ENCODE peak calls at places on chromosomes 3 and 15, in six cellular contexts. G is GM12878, M is HCT116, Z is WTC11, X is HepG2, O is K562. R is an unnamed sample.

GRCh38 chr3:185983495-185984141 is 45.8 kb upstream of the TRA2B start:
- DNase-seq in G (no peak), M (peak), Z (peak), X (peak), O (peak), R (peak)

GRCh38 chr3:13708301-13708700 is 159.4 kb downstream of the FBLN2 start:
- DNase-seq in G (no peak), M (no peak), Z (peak), X (no peak), O (no peak), R (no peak)

GRCh38 chr3:8954938-8955763 is 8.1 kb downstream of the RAD18 start:
- DNase-seq in G (peak), M (no peak), Z (no peak), X (no peak), O (no peak), R (no peak)

GRCh38 chr15:69585937-69586336 is 133.3 kb downstream of the RPLP1 start:
- DNase-seq in G (no peak), M (no peak), Z (no peak), X (no peak), O (no peak), R (no peak)

GRCh38 chr3:128489860-128490649 is 2.9 kb downstream of the GATA2 start:
- DNase-seq in G (no peak), M (no peak), Z (peak), X (peak), O (no peak), R (peak)

GRCh38 chr3:62607287-62608029 is 234.1 kb upstream of the FEZF2 start:
- DNase-seq in G (no peak), M (no peak), Z (no peak), X (no peak), O (no peak), R (no peak)

GRCh38 chr15:90264649-90265048 is 823 bp upstream of the NGRN start:
- DNase-seq in G (no peak), M (no peak), Z (no peak), X (peak), O (no peak), R (no peak)

GRCh38 chr3:59321881-59322540 is 272.2 kb upstream of the CFAP20DC start:
- DNase-seq in G (no peak), M (no peak), Z (no peak), X (no peak), O (no peak), R (no peak)

GRCh38 chr15:59367022-59367451 is 5.6 kb downstream of the MYO1E start:
- DNase-seq in G (no peak), M (no peak), Z (no peak), X (no peak), O (no peak), R (no peak)

GRCh38 chr3:14231998-14232501 is 53.4 kb downstream of the LSM3 start:
- DNase-seq in G (no peak), M (no peak), Z (no peak), X (no peak), O (no peak), R (no peak)

GRCh38 chr3:11640009-11640673 is 3.6 kb downstream of the VGLL4 start:
- DNase-seq in G (no peak), M (no peak), Z (no peak), X (no peak), O (no peak), R (no peak)

GRCh38 chr15:71920573-71920972 is 110.2 kb downstream of the NR2E3 start:
- DNase-seq in G (no peak), M (no peak), Z (no peak), X (no peak), O (no peak), R (no peak)

GRCh38 chr3:59540241-59540640 is 490.4 kb upstream of the CFAP20DC start:
- DNase-seq in G (no peak), M (no peak), Z (no peak), X (no peak), O (no peak), R (no peak)

GRCh38 chr15:51094606-51095569 is at the start of gene TNFAIP8L3:
- DNase-seq in G (no peak), M (no peak), Z (peak), X (peak), O (no peak), R (no peak)

GRCh38 chr3:129592362-129593150 is 13.9 kb downstream of the PLXND1 start:
- DNase-seq in G (no peak), M (no peak), Z (peak), X (no peak), O (no peak), R (peak)

GRCh38 chr3:49017978-49018706 is at the start of gene DALRD3:
- DNase-seq in G (no peak), M (peak), Z (peak), X (peak), O (peak), R (peak)

GRCh38 chr3:160124224-160124623 is 101.0 kb upstream of the C3orf80 start:
- DNase-seq in G (no peak), M (no peak), Z (no peak), X (no peak), O (no peak), R (no peak)

GRCh38 chr3:141421639-141422319 is 53.5 kb downstream of the ZBTB38 start:
- DNase-seq in G (no peak), M (no peak), Z (no peak), X (no peak), O (no peak), R (no peak)

GRCh38 chr15:67290319-67290718 is 35.7 kb downstream of the IQCH start:
- DNase-seq in G (no peak), M (no peak), Z (no peak), X (no peak), O (no peak), R (no peak)

GRCh38 chr3:143751643-143752178 is 96.6 kb downstream of the SLC9A9 start:
- DNase-seq in G (peak), M (no peak), Z (no peak), X (no peak), O (no peak), R (no peak)

GRCh38 chr3:38638354-38638753 is 11.1 kb downstream of the SCN5A start:
- DNase-seq in G (no peak), M (no peak), Z (no peak), X (no peak), O (no peak), R (no peak)

GRCh38 chr15:74200871-74201419 is 1.6 kb downstream of the STRA6 start:
- DNase-seq in G (no peak), M (no peak), Z (no peak), X (no peak), O (no peak), R (no peak)

GRCh38 chr3:66431494-66431893 is 69.3 kb downstream of the LRIG1 start:
- DNase-seq in G (no peak), M (no peak), Z (no peak), X (no peak), O (no peak), R (no peak)

GRCh38 chr15:99384992-99385669 is 133.8 kb downstream of the LRRC28 start:
- DNase-seq in G (no peak), M (no peak), Z (peak), X (peak), O (no peak), R (no peak)

GRCh38 chr3:76171647-76172046 is 386.3 kb upstream of the ZNF717 start:
- DNase-seq in G (no peak), M (no peak), Z (no peak), X (no peak), O (no peak), R (no peak)

GRCh38 chr15:82530606-82531379 is 9.5 kb downstream of the RPS17 start:
- DNase-seq in G (peak), M (peak), Z (peak), X (peak), O (peak), R (no peak)

GRCh38 chr3:14511971-14512943 is 27.9 kb downstream of the GRIP2 start:
- DNase-seq in G (no peak), M (no peak), Z (no peak), X (no peak), O (no peak), R (no peak)

GRCh38 chr3:161957467-161957866 is 460.9 kb downstream of the OTOL1 start:
- DNase-seq in G (no peak), M (no peak), Z (no peak), X (no peak), O (no peak), R (no peak)

GRCh38 chr3:40516201-40516600 is 8.6 kb upstream of the ZNF621 start:
- DNase-seq in G (no peak), M (no peak), Z (no peak), X (no peak), O (no peak), R (no peak)

GRCh38 chr15:97759363-97759762 is 201.1 kb upstream of the ARRDC4 start:
- DNase-seq in G (no peak), M (no peak), Z (no peak), X (no peak), O (no peak), R (no peak)

GRCh38 chr3:61158152-61158551 is 93.1 kb downstream of the FHIT start:
- DNase-seq in G (no peak), M (no peak), Z (no peak), X (no peak), O (no peak), R (no peak)

GRCh38 chr3:123351396-123351945 is 97.4 kb downstream of the ADCY5 start:
- DNase-seq in G (no peak), M (no peak), Z (no peak), X (no peak), O (no peak), R (no peak)

GRCh38 chr15:83288381-83288801 is 3.9 kb upstream of the BNC1 start:
- DNase-seq in G (no peak), M (no peak), Z (peak), X (no peak), O (no peak), R (peak)

GRCh38 chr15:84778194-84778593 is 29.8 kb downstream of the ZNF592 start:
- DNase-seq in G (no peak), M (no peak), Z (peak), X (no peak), O (no peak), R (peak)

GRCh38 chr3:160133757-160134156 is 91.5 kb upstream of the C3orf80 start:
- DNase-seq in G (no peak), M (peak), Z (peak), X (peak), O (peak), R (peak)

GRCh38 chr3:60809857-60810256 is 441.4 kb downstream of the FHIT start:
- DNase-seq in G (no peak), M (no peak), Z (no peak), X (peak), O (no peak), R (no peak)

GRCh38 chr3:52824037-52824436 is 6.4 kb downstream of the ITIH4 start:
- DNase-seq in G (no peak), M (no peak), Z (no peak), X (no peak), O (no peak), R (no peak)

GRCh38 chr3:52822363-52822762 is 8.1 kb downstream of the ITIH4 start:
- DNase-seq in G (no peak), M (no peak), Z (no peak), X (no peak), O (no peak), R (no peak)

GRCh38 chr3:52819936-52820335 is 10.5 kb downstream of the ITIH4 start:
- DNase-seq in G (no peak), M (no peak), Z (no peak), X (no peak), O (no peak), R (no peak)

GRCh38 chr3:52817860-52818259 is 12.6 kb downstream of the ITIH4 start:
- DNase-seq in G (no peak), M (no peak), Z (no peak), X (no peak), O (no peak), R (no peak)

DNA sequence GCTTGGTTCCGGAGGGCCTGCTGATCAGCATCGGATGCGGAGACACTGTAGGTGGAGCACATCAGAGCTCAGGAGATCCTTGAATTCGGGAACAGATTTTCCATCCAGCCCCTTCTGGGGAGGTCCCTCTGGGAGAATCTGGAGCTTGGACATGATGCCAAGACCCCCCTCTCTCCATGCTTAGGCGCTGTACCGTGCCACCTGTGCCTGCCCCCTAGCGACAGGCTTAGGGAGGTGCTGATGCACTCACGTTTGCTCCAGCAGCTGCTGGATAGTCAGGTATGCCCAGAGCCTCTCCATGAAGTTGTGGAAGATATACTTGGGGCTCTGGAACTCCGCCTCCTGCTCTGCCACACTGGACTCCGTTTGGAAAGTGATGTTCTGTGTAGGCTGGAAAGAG is 9.7 kb downstream of the ITIH4 start:
- DNase-seq in G (no peak), M (peak), Z (peak), X (peak), O (peak), R (peak)
- TF ChIP-seq ATF3 in G (no peak), M (no peak), Z (no peak), X (no peak), O (no peak), R (no peak)

GRCh38 chr3:133965906-133966305 is 63.8 kb downstream of the SLCO2A1 start:
- DNase-seq in G (no peak), M (no peak), Z (no peak), X (no peak), O (no peak), R (no peak)

GRCh38 chr3:133962879-133963278 is 66.8 kb downstream of the SLCO2A1 start:
- DNase-seq in G (no peak), M (no peak), Z (no peak), X (no peak), O (no peak), R (no peak)

GRCh38 chr3:133965033-133965570 is 64.6 kb downstream of the SLCO2A1 start:
- DNase-seq in G (no peak), M (no peak), Z (no peak), X (no peak), O (no peak), R (no peak)

GRCh38 chr3:133963657-133964396 is 65.9 kb downstream of the SLCO2A1 start:
- DNase-seq in G (no peak), M (no peak), Z (no peak), X (no peak), O (no peak), R (no peak)

DNA sequence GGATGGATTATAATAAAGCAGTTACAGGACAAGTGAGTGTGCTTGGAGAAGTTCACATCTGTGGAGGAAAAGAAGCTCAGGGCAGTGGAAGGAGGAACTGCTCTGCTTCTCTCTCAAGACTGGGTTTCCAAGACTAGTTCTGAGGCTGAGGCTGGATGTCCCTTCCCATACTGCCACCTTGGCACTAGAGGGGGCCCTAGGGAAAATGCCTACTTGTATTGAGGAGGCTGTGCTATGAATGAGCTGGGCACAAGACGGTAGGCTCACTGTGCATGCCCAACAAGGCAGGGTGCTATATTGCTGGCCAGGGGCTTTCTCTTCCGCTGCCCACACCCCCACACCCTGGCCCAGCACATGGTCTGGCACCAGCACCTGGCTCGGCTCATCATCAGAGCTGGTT is 65.2 kb downstream of the SLCO2A1 start:
- DNase-seq in G (no peak), M (peak), Z (peak), X (peak), O (no peak), R (no peak)
- TF ChIP-seq ATF3 in G (no peak), M (no peak), Z (no peak), X (no peak), O (no peak), R (no peak)

GRCh38 chr15:63372018-63372705 is 9.5 kb downstream of the CA12 start:
- DNase-seq in G (no peak), M (peak), Z (no peak), X (no peak), O (peak), R (no peak)
- TF ChIP-seq ATF3 in G (no peak), M (no peak), Z (no peak), X (no peak), O (peak), R (no peak)

GRCh38 chr15:77033417-77033728 is 37.5 kb downstream of the TSPAN3 start:
- DNase-seq in G (no peak), M (no peak), Z (no peak), X (no peak), O (no peak), R (peak)
- TF ChIP-seq ATF3 in G (no peak), M (no peak), Z (no peak), X (no peak), O (no peak), R (no peak)